ENCODE peak calls at places on chromosomes 7 and 10, in eight cellular contexts. G is cardiac muscle cell; H is activated T-helper 1 cell treated with anti-CD3 and anti-CD28 coated beads, Interleukin-2, amount 50 U/mL, for 16 hours; Y is GM04503; U is esophagus squamous epithelium; C is CD8-positive, alpha-beta T cell; B is RWPE1; L is endodermal cell. T is an unnamed sample.
A peak's percentile ranks its signal among the peaks of the same experiment; 100 is the strongest.

GRCh38 chr10:88659725-88660592 is 4.3 kb upstream of the LIPF start:
- DNase-seq in G (no peak), H (no peak), Y (no peak), U (no peak), C (no peak), B (no peak), L (no peak), T (no peak)

GRCh38 chr7:7820939-7821338 is 102.5 kb upstream of the RPA3 start:
- DNase-seq in G (no peak), H (no peak), Y (no peak), U (no peak), C (no peak), B (no peak), L (no peak), T (no peak)

GRCh38 chr10:73644767-73645166 is 3.5 kb upstream of the MYOZ1 start:
- DNase-seq in G (no peak), H (no peak), Y (no peak), U (no peak), C (no peak), B (no peak), L (no peak), T (no peak)

GRCh38 chr7:101386558-101387199 is 24.0 kb downstream of the COL26A1 start:
- DNase-seq in G (no peak), H (no peak), Y (no peak), U (no peak), C (no peak), B (no peak), L (peak; percentile 65), T (peak; percentile 26)

GRCh38 chr7:120168066-120168465 is 104.9 kb upstream of the KCND2 start:
- DNase-seq in G (peak; percentile 58), H (no peak), Y (no peak), U (no peak), C (no peak), B (no peak), L (no peak), T (no peak)

GRCh38 chr7:140734729-140735128 is 38.2 kb downstream of the NDUFB2 start:
- DNase-seq in G (no peak), H (no peak), Y (no peak), U (no peak), C (no peak), B (no peak), L (no peak), T (no peak)

GRCh38 chr7:143519411-143520131 is 41.9 kb downstream of the TAS2R41 start:
- DNase-seq in G (peak; percentile 61), H (no peak), Y (no peak), U (no peak), C (no peak), B (no peak), L (peak; percentile 44), T (peak; percentile 64)

GRCh38 chr7:91064938-91065337 is 199.3 kb upstream of the FZD1 start:
- DNase-seq in G (no peak), H (no peak), Y (no peak), U (no peak), C (no peak), B (no peak), L (no peak), T (no peak)

GRCh38 chr7:20776214-20776875 is 10.3 kb downstream of the SP8 start:
- DNase-seq in G (no peak), H (no peak), Y (no peak), U (no peak), C (no peak), B (no peak), L (peak; percentile 98), T (no peak)